ENCODE peak calls at places on chromosomes 5 and 9, in eight cellular contexts. G, U, W, S, L, J, A and D are unnamed samples.

GRCh38 chr5:140349244-140349643 is 2.8 kb upstream of the HBEGF start:
- DNase-seq in G (no peak), U (no peak), W (no peak), S (no peak), L (no peak), J (no peak), A (no peak), D (no peak)

GRCh38 chr5:96952946-96953730 is 17.3 kb downstream of the LNPEP start:
- DNase-seq in G (no peak), U (no peak), W (no peak), S (no peak), L (peak; percentile 30), J (no peak), A (no peak), D (no peak)

GRCh38 chr9:37390759-37391158 is 31.7 kb upstream of the GRHPR start:
- DNase-seq in G (no peak), U (no peak), W (peak; percentile 90), S (no peak), L (peak; percentile 78), J (no peak), A (peak; percentile 15), D (no peak)

GRCh38 chr9:76576344-76576743 is 117.4 kb downstream of the GCNT1 start:
- DNase-seq in G (no peak), U (no peak), W (no peak), S (no peak), L (no peak), J (peak; percentile 55), A (peak; percentile 99), D (no peak)

GRCh38 chr5:73395274-73395673 is 53.3 kb downstream of the FOXD1 start:
- DNase-seq in G (no peak), U (no peak), W (no peak), S (no peak), L (no peak), J (no peak), A (no peak), D (no peak)

GRCh38 chr9:621199-621860 is 220.2 kb upstream of the DMRT1 start:
- DNase-seq in G (no peak), U (no peak), W (no peak), S (no peak), L (no peak), J (no peak), A (peak; percentile 82), D (no peak)

GRCh38 chr9:132409828-132410528 is at the start of gene CFAP77:
- DNase-seq in G (peak; percentile 58), U (peak; percentile 55), W (peak; percentile 80), S (no peak), L (peak; percentile 45), J (peak; percentile 34), A (peak; percentile 34), D (peak; percentile 75)

GRCh38 chr9:124510650-124511425 is 3.6 kb upstream of the NR5A1 start:
- DNase-seq in G (no peak), U (no peak), W (no peak), S (no peak), L (no peak), J (no peak), A (no peak), D (no peak)

GRCh38 chr9:95477441-95477840 is 39.3 kb downstream of the PTCH1 start:
- DNase-seq in G (no peak), U (no peak), W (no peak), S (no peak), L (no peak), J (no peak), A (no peak), D (no peak)

GRCh38 chr5:73039082-73039481 is 81.3 kb upstream of the TMEM171 start:
- DNase-seq in G (peak; percentile 77), U (no peak), W (peak; percentile 89), S (no peak), L (no peak), J (no peak), A (peak; percentile 2), D (no peak)

GRCh38 chr5:125536582-125536981 is 790.1 kb upstream of the ZNF608 start:
- DNase-seq in G (no peak), U (no peak), W (no peak), S (no peak), L (no peak), J (no peak), A (no peak), D (no peak)

GRCh38 chr9:128898845-128899565 is 17.1 kb downstream of the LRRC8A start:
- DNase-seq in G (no peak), U (no peak), W (no peak), S (no peak), L (no peak), J (no peak), A (no peak), D (no peak)

GRCh38 chr5:140696891-140697492 is 3.3 kb upstream of the ZMAT2 start:
- DNase-seq in G (no peak), U (no peak), W (no peak), S (no peak), L (no peak), J (no peak), A (no peak), D (no peak)

GRCh38 chr9:112570731-112571167 is 84.1 kb downstream of the KIAA1958 start:
- DNase-seq in G (no peak), U (no peak), W (no peak), S (no peak), L (peak; percentile 48), J (no peak), A (no peak), D (no peak)

GRCh38 chr9:118529210-118529609 is 825.0 kb downstream of the TLR4 start:
- DNase-seq in G (no peak), U (no peak), W (no peak), S (no peak), L (no peak), J (no peak), A (no peak), D (no peak)

GRCh38 chr9:126419475-126419874 is 92.8 kb downstream of the MVB12B start:
- DNase-seq in G (peak; percentile 91), U (peak; percentile 37), W (no peak), S (no peak), L (no peak), J (no peak), A (no peak), D (no peak)

GRCh38 chr9:114005371-114006154 is 72.5 kb downstream of the AMBP start:
- DNase-seq in G (no peak), U (no peak), W (no peak), S (no peak), L (no peak), J (no peak), A (no peak), D (peak; percentile 39)

GRCh38 chr9:76500056-76500455 is 41.1 kb downstream of the GCNT1 start:
- DNase-seq in G (no peak), U (no peak), W (no peak), S (no peak), L (no peak), J (no peak), A (no peak), D (no peak)

GRCh38 chr5:178069909-178070308 is 43.4 kb upstream of the N4BP3 start:
- DNase-seq in G (no peak), U (no peak), W (peak; percentile 90), S (no peak), L (peak; percentile 31), J (peak; percentile 35), A (peak; percentile 77), D (no peak)

GRCh38 chr5:10577371-10578291 is 13.8 kb downstream of the ANKRD33B start:
- DNase-seq in G (no peak), U (peak; percentile 37), W (no peak), S (no peak), L (no peak), J (no peak), A (no peak), D (no peak)

GRCh38 chr5:10668697-10669096 is 92.3 kb downstream of the DAP start:
- DNase-seq in G (no peak), U (no peak), W (no peak), S (no peak), L (no peak), J (no peak), A (no peak), D (no peak)

GRCh38 chr9:92278117-92278516 is 15.4 kb downstream of the IARS1 start:
- DNase-seq in G (no peak), U (no peak), W (no peak), S (no peak), L (no peak), J (no peak), A (no peak), D (no peak)

GRCh38 chr5:176492431-176492830 is 44.2 kb downstream of the FAF2 start:
- DNase-seq in G (no peak), U (no peak), W (no peak), S (no peak), L (no peak), J (no peak), A (no peak), D (no peak)

GRCh38 chr9:81664638-81665513 is 24.5 kb downstream of the TLE1 start:
- DNase-seq in G (no peak), U (no peak), W (no peak), S (no peak), L (no peak), J (no peak), A (no peak), D (no peak)

GRCh38 chr5:68404246-68404645 is 188.7 kb downstream of the PIK3R1 start:
- DNase-seq in G (no peak), U (no peak), W (no peak), S (no peak), L (no peak), J (no peak), A (no peak), D (no peak)

GRCh38 chr9:104838958-104839357 is 75.0 kb downstream of the NIPSNAP3B start:
- DNase-seq in G (no peak), U (no peak), W (no peak), S (no peak), L (no peak), J (no peak), A (no peak), D (no peak)

GRCh38 chr9:109341561-109341960 is 20.7 kb upstream of the EPB41L4B start:
- DNase-seq in G (no peak), U (no peak), W (no peak), S (no peak), L (no peak), J (no peak), A (no peak), D (peak; percentile 76)

GRCh38 chr9:37948417-37948980 is 44.6 kb upstream of the SLC25A51 start:
- DNase-seq in G (no peak), U (no peak), W (no peak), S (no peak), L (no peak), J (no peak), A (no peak), D (no peak)

GRCh38 chr9:115022760-115023434 is 92.5 kb upstream of the TNFSF8 start:
- DNase-seq in G (no peak), U (no peak), W (no peak), S (no peak), L (no peak), J (no peak), A (no peak), D (no peak)

GRCh38 chr9:89661956-89662717 is 57.3 kb downstream of the GADD45G start:
- DNase-seq in G (peak; percentile 97), U (peak; percentile 99), W (peak; percentile 94), S (no peak), L (peak; percentile 98), J (no peak), A (peak; percentile 20), D (peak; percentile 98)

GRCh38 chr5:127963233-127963632 is 120.3 kb upstream of the SLC12A2 start:
- DNase-seq in G (no peak), U (no peak), W (no peak), S (no peak), L (no peak), J (no peak), A (no peak), D (no peak)